ENCODE peak calls at places on chromosomes 11 and 22, in nine cellular contexts. D, N, P, U, X, Q, S, Z and G are unnamed samples.

GRCh38 chr11:119755351-119756071 is 26.5 kb upstream of the NECTIN1 start:
- DNase-seq in D (no peak), N (no peak), P (no peak), U (peak; percentile 30), X (no peak), Q (no peak), S (no peak), Z (peak; percentile 50), G (no peak)

GRCh38 chr11:134942633-134943032 is 530.6 kb upstream of the B3GAT1 start:
- DNase-seq in D (no peak), N (no peak), P (no peak), U (no peak), X (no peak), Q (no peak), S (no peak), Z (no peak), G (no peak)

GRCh38 chr11:126585388-126586302 is 230.2 kb downstream of the ST3GAL4 start:
- DNase-seq in D (peak; percentile 91), N (peak; percentile 93), P (no peak), U (no peak), X (no peak), Q (peak; percentile 83), S (peak; percentile 90), Z (peak; percentile 77), G (peak; percentile 32)

GRCh38 chr11:122435540-122436187 is 219.9 kb upstream of the UBASH3B start:
- DNase-seq in D (no peak), N (no peak), P (no peak), U (no peak), X (no peak), Q (no peak), S (no peak), Z (no peak), G (no peak)

GRCh38 chr22:22030493-22031182 is 48.1 kb upstream of the TOP3B start:
- DNase-seq in D (no peak), N (no peak), P (peak; percentile 47), U (no peak), X (peak; percentile 88), Q (no peak), S (no peak), Z (no peak), G (peak; percentile 2)

GRCh38 chr22:44566911-44567310 is 68.9 kb upstream of the RTL6 start:
- DNase-seq in D (no peak), N (no peak), P (no peak), U (peak; percentile 56), X (no peak), Q (no peak), S (no peak), Z (no peak), G (no peak)

GRCh38 chr22:32717337-32718240 is 83.9 kb upstream of the TIMP3 start:
- DNase-seq in D (no peak), N (no peak), P (no peak), U (no peak), X (no peak), Q (peak; percentile 77), S (peak; percentile 70), Z (no peak), G (no peak)

GRCh38 chr11:27319065-27319464 is 44.0 kb downstream of the CCDC34 start:
- DNase-seq in D (peak; percentile 77), N (peak; percentile 81), P (no peak), U (no peak), X (peak; percentile 49), Q (no peak), S (no peak), Z (no peak), G (no peak)

GRCh38 chr22:37176464-37177061 is 11.5 kb downstream of the C1QTNF6 start:
- DNase-seq in D (peak; percentile 92), N (no peak), P (no peak), U (peak; percentile 80), X (no peak), Q (peak; percentile 93), S (no peak), Z (no peak), G (peak; percentile 59)

GRCh38 chr11:7597620-7598019 is 75.7 kb downstream of the CYB5R2 start:
- DNase-seq in D (no peak), N (peak; percentile 92), P (no peak), U (peak; percentile 77), X (no peak), Q (no peak), S (no peak), Z (no peak), G (peak; percentile 89)

GRCh38 chr11:114017723-114018122 is 41.8 kb upstream of the ZBTB16 start:
- DNase-seq in D (peak; percentile 23), N (peak; percentile 20), P (no peak), U (no peak), X (no peak), Q (no peak), S (no peak), Z (no peak), G (no peak)

GRCh38 chr11:9139628-9140357 is 48.4 kb upstream of the SCUBE2 start:
- DNase-seq in D (no peak), N (no peak), P (no peak), U (no peak), X (no peak), Q (no peak), S (no peak), Z (no peak), G (no peak)

GRCh38 chr11:72349616-72350218 is 84.6 kb downstream of the CLPB start:
- DNase-seq in D (no peak), N (no peak), P (no peak), U (no peak), X (no peak), Q (no peak), S (no peak), Z (no peak), G (no peak)

GRCh38 chr22:17627961-17628303 is 617 bp downstream of the ATP6V1E1 start:
- DNase-seq in D (no peak), N (no peak), P (no peak), U (no peak), X (no peak), Q (no peak), S (no peak), Z (no peak), G (no peak)

GRCh38 chr11:13222285-13222684 is 55.3 kb upstream of the BMAL1 start:
- DNase-seq in D (no peak), N (peak; percentile 80), P (no peak), U (no peak), X (no peak), Q (no peak), S (no peak), Z (no peak), G (no peak)

DNA sequence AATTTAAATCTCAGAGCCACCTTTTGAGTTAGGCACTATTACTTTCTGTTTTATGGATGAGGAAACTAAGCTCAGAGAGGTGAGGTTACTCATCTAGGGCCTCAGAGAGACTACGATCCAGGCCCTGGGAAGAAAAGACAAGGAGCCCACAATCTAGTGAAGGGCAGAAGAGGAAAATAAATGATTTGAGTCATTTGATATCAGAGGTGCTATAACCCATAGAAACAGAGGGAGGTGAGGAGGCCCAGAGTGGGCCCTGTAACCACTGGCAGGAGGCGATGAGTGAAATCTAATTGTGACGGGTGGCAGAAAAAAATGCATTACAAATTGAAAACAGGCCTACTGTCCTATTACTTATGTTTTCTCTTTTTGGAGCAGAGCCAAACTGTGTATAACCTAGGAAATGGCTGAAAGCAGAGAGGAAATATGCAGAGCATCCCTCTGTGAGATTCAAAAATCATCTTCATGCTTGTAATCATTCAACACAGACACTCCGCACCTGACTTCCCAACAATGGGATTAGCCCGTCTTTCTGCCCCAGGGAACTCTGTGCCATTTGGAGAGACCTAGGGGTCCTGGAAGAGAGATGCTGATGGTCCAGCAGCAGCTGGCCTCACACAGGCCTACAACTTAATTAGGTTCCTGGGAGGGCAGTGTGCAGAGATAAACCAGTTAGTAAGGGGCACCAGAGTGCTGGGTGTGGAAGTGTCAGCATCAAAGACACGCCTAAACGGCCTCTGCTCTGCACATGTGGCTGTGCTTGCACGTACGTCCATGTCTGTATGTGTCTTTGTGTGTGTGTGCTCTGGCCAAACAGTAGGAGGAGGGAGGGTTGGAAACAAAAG is 41.9 kb downstream of the MAP6 start:
- DNase-seq in D (peak; percentile 56), N (no peak), P (no peak), U (no peak), X (no peak), Q (no peak), S (no peak), Z (peak; percentile 65), G (no peak)
- H3K4me3 ChIP-seq in D (no peak overlapping the region), N (no peak overlapping the region), P (no peak overlapping the region), U (no peak overlapping the region), X (no peak overlapping the region), Q (no peak overlapping the region), S (no peak overlapping the region), Z (no peak overlapping the region), G (no peak overlapping the region)

GRCh38 chr22:38413085-38414008 is 41.7 kb downstream of the KCNJ4 start:
- DNase-seq in D (no peak), N (no peak), P (peak; percentile 42), U (peak; percentile 69), X (no peak), Q (no peak), S (no peak), Z (no peak), G (peak; percentile 68)
- TF ChIP-seq CTCF in D (no peak), N (no peak), P (no peak), U (no peak), X (no peak), Q (no peak), S (no peak), Z (no peak), G (no peak)

DNA sequence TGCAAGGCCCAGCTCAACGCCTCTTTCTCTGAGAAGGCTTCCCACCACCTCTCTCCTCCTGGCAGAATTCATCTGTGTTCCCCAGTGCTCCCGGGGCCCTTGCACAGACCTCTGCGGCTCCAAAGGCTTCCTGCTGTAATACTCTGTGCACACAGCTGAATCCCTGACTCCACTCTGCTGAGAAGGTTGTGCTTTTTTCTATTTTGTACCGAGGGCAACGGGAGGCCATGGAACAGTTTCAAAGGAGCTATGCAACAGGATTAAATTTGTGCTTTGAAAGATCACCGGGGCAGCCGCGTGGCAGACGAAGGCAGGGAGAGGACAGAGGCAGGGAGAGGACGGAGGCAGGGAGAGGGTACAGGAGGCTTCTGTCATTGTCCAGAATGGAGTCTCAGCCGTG is 49.2 kb upstream of the SYT7 start:
- DNase-seq in D (no peak), N (no peak), P (no peak), U (no peak), X (no peak), Q (peak; percentile 56), S (no peak), Z (no peak), G (no peak)
- H3K4me3 ChIP-seq in D (no peak overlapping the region), N (no peak overlapping the region), P (no peak overlapping the region), U (no peak overlapping the region), X (no peak overlapping the region), Q (no peak overlapping the region), S (no peak overlapping the region), Z (no peak overlapping the region), G (no peak overlapping the region)

GRCh38 chr11:112826788-112827187 is 134.4 kb upstream of the NCAM1 start:
- DNase-seq in D (no peak), N (no peak), P (no peak), U (no peak), X (no peak), Q (no peak), S (no peak), Z (no peak), G (no peak)
- TF ChIP-seq CTCF in D (no peak), N (no peak), P (no peak), U (no peak), X (no peak), Q (no peak), S (no peak), Z (no peak), G (no peak)

GRCh38 chr11:65418431-65418680 is 4.2 kb upstream of the NEAT1 start:
- DNase-seq in D (no peak), N (no peak), P (peak; percentile 57), U (no peak), X (peak; percentile 73), Q (no peak), S (no peak), Z (no peak), G (no peak)
- H3K4me3 ChIP-seq in D (peak overlapping the region; percentile 56), N (no peak overlapping the region), P (no peak overlapping the region), U (peak overlapping the region; percentile 98), X (peak overlapping the region; percentile 75), Q (peak overlapping the region; percentile 2), S (peak overlapping the region; percentile 46), Z (peak overlapping the region; percentile 9), G (no peak overlapping the region)